ENCODE peak calls at places on chromosome 21, in eight cellular contexts. U is putamen; O is ELR; R is AG09319; J is stimulated activated CD8-positive, alpha-beta memory T cell treated with anti-CD3 and anti-CD28 coated beads, Interleukin-7, amount 100 ng/mL, for 24 hours; K is stomach; P is CMK; T is suprapubic skin. H is an unnamed sample.

GRCh38 chr21:43597052-43597451 is 62.2 kb downstream of the HSF2BP start:
- DNase-seq in K (no peak), O (peak; percentile 92), J (no peak), R (no peak), T (no peak), U (no peak), P (no peak), H (no peak)

GRCh38 chr21:35925497-35925896 is 134.8 kb downstream of the SETD4 start:
- DNase-seq in K (peak; percentile 39), U (no peak), R (no peak), O (peak; percentile 23), J (no peak), T (no peak), P (peak; percentile 14), H (no peak)

GRCh38 chr21:21187579-21187978 is 189.4 kb downstream of the NCAM2 start:
- DNase-seq in J (no peak), U (no peak), O (peak; percentile 29), K (no peak), T (no peak), R (no peak), P (no peak), H (no peak)

GRCh38 chr21:38567577-38568360 is 69.5 kb upstream of the ERG start:
- DNase-seq in U (no peak), T (no peak), K (no peak), O (peak; percentile 39), P (no peak), J (no peak), R (peak; percentile 16), H (no peak)

GRCh38 chr21:39730418-39731107 is 14.4 kb upstream of the IGSF5 start:
- DNase-seq in U (no peak), R (no peak), P (no peak), K (no peak), T (no peak), J (no peak), O (no peak), H (no peak)

GRCh38 chr21:39911286-39911685 is 44.0 kb downstream of the PCP4 start:
- DNase-seq in U (no peak), R (no peak), J (no peak), K (no peak), P (no peak), T (no peak), O (no peak), H (no peak)

GRCh38 chr21:45404726-45405270 is at the start of gene COL18A1:
- DNase-seq in K (peak; percentile 52), O (peak; percentile 65), R (no peak), J (no peak), U (no peak), T (no peak), P (peak; percentile 70), H (peak; percentile 42)

GRCh38 chr21:29382029-29382654 is 83.4 kb downstream of the BACH1 start:
- DNase-seq in J (no peak), T (no peak), R (no peak), P (no peak), U (no peak), K (no peak), O (peak; percentile 76), H (no peak)

GRCh38 chr21:35850542-35851103 is 209.7 kb downstream of the SETD4 start:
- DNase-seq in T (no peak), U (no peak), R (no peak), J (no peak), O (no peak), P (no peak), K (no peak), H (no peak)

H was measured in NCI-H2171.